ENCODE peak calls at places on chromosome 1, in ten cellular contexts. F is stimulated activated CD8-positive, alpha-beta memory T cell treated with anti-CD3 and anti-CD28 coated beads, Interleukin-4, amount 100 ng/mL, for 1 hour; T is body of pancreas; C is ecto neural progenitor cell; N is SK-N-SH; B is cardiac muscle cell; Z is mucosa of gallbladder; R is sigmoid colon; P is GM12891; K is Panc1. E is an unnamed sample.

GRCh38 chr1:157104598-157105293 is 5.1 kb upstream of the ETV3L start:
- DNase-seq in B (no peak), T (no peak), Z (no peak), N (no peak), K (no peak), P (no peak), F (no peak), R (peak), C (no peak), E (no peak)

GRCh38 chr1:226542623-226543103 is 5.9 kb upstream of the STUM start:
- DNase-seq in B (no peak), P (no peak), F (no peak), R (peak), N (no peak), K (no peak), Z (no peak), C (no peak), T (peak), E (peak)

GRCh38 chr1:53048960-53049573 is 12.9 kb upstream of the PODN start:
- DNase-seq in F (no peak), P (no peak), T (no peak), Z (no peak), B (peak), N (no peak), K (no peak), C (no peak), R (no peak), E (no peak)

GRCh38 chr1:93704063-93704462 is 22.4 kb upstream of the BCAR3 start:
- DNase-seq in T (peak), K (no peak), F (no peak), Z (no peak), R (peak), P (peak), C (no peak), N (no peak), B (no peak), E (no peak)

GRCh38 chr1:216826629-216827028 is 103.4 kb upstream of the ESRRG start:
- DNase-seq in K (no peak), B (no peak), N (no peak), Z (no peak), F (no peak), C (no peak), P (no peak), R (no peak), T (no peak), E (no peak)

GRCh38 chr1:178438432-178438831 is 58.3 kb downstream of the CLEC20A start:
- DNase-seq in Z (no peak), P (no peak), F (no peak), T (no peak), B (peak), N (no peak), C (no peak), K (no peak), R (no peak), E (no peak)

GRCh38 chr1:68321084-68321685 is 88.9 kb upstream of the WLS start:
- DNase-seq in N (peak), T (peak), B (peak), R (peak), Z (peak), F (no peak), C (peak), K (no peak), P (no peak), E (peak)

GRCh38 chr1:151242442-151242841 is 12.1 kb upstream of the PSMD4 start:
- DNase-seq in K (no peak), B (no peak), C (no peak), P (no peak), F (no peak), N (no peak), R (no peak), T (no peak), Z (no peak), E (no peak)

GRCh38 chr1:202938287-202938925 is 11.4 kb upstream of the KLHL12 start:
- DNase-seq in Z (no peak), B (no peak), P (no peak), N (no peak), K (no peak), F (no peak), C (no peak), R (no peak), T (no peak), E (no peak)

GRCh38 chr1:202122639-202123335 is at the start of gene GPR37L1:
- DNase-seq in T (peak), F (no peak), P (no peak), K (no peak), N (peak), Z (no peak), R (no peak), B (peak), C (peak), E (peak)

GRCh38 chr1:231743966-231744365 is 117.4 kb downstream of the DISC1 start:
- DNase-seq in C (no peak), Z (no peak), R (no peak), T (no peak), N (no peak), P (no peak), B (no peak), F (no peak), K (no peak), E (no peak)